ENCODE peak calls at places on chromosomes 3 and 15, in ten cellular contexts. V is activated effector memory CD4-positive, alpha-beta T cell treated with Interleukin-2 at 50 U/mL for 16 hours; N is hepatocyte; K is activated gamma-delta T cell; L is AG09309; G is AG20443; W is H54; U is choroid plexus epithelial cell; R is T-helper 9 cell; O is HuH-7.5. T is an unnamed sample.
A peak's percentile ranks its signal among the peaks of the same experiment; 100 is the strongest.

GRCh38 chr3:42180901-42181300 is 85.1 kb downstream of the CCK start:
- DNase-seq in K (no peak), L (no peak), W (no peak), R (no peak), U (no peak), N (no peak), O (no peak), G (no peak), V (no peak), T (no peak)

GRCh38 chr3:149898771-149899170 is 71.9 kb downstream of the PFN2 start:
- DNase-seq in L (no peak), V (no peak), U (peak; percentile 88), O (no peak), W (no peak), G (peak; percentile 8), N (peak; percentile 5), K (no peak), R (no peak), T (no peak)

GRCh38 chr15:68924866-68925599 is 5.3 kb upstream of the SPESP1 start:
- DNase-seq in K (no peak), L (peak; percentile 23), V (peak; percentile 23), U (peak; percentile 87), R (peak; percentile 44), O (peak; percentile 87), W (peak; percentile 63), G (peak; percentile 93), N (peak; percentile 90), T (peak; percentile 57)

GRCh38 chr15:58678683-58679082 is 70.8 kb downstream of the ADAM10 start:
- DNase-seq in G (no peak), L (no peak), N (no peak), U (peak; percentile 49), K (no peak), R (no peak), V (no peak), O (no peak), W (no peak), T (no peak)

GRCh38 chr3:113736548-113737089 is 9.4 kb downstream of the NAA50 start:
- DNase-seq in O (no peak), N (peak; percentile 74), G (peak; percentile 51), L (peak; percentile 47), V (no peak), K (no peak), U (peak; percentile 82), R (no peak), W (no peak), T (peak; percentile 21)

GRCh38 chr15:75420698-75421097 is 30.8 kb downstream of the SIN3A start:
- DNase-seq in U (peak; percentile 25), L (no peak), O (no peak), G (no peak), N (no peak), V (no peak), R (no peak), W (no peak), K (no peak), T (no peak)

GRCh38 chr15:62494144-62494543 is 329.1 kb upstream of the C2CD4B start:
- DNase-seq in R (no peak), O (no peak), N (no peak), U (no peak), G (no peak), K (no peak), L (no peak), W (no peak), V (no peak), T (no peak)

GRCh38 chr15:51600114-51600513 is 22.5 kb downstream of the DMXL2 start:
- DNase-seq in W (no peak), R (no peak), L (no peak), G (no peak), N (peak; percentile 8), K (no peak), O (no peak), V (no peak), U (no peak), T (no peak)

GRCh38 chr3:62481972-62482371 is 108.6 kb upstream of the FEZF2 start:
- DNase-seq in L (no peak), O (no peak), G (no peak), U (no peak), N (no peak), V (no peak), W (no peak), K (no peak), R (no peak), T (no peak)

GRCh38 chr15:25943831-25944230 is 80.7 kb upstream of the ATP10A start:
- DNase-seq in O (no peak), V (no peak), K (no peak), L (no peak), G (no peak), U (no peak), W (no peak), N (no peak), R (no peak), T (no peak)

GRCh38 chr15:94262201-94262600 is 30.8 kb downstream of the MCTP2 start:
- DNase-seq in K (no peak), L (no peak), N (no peak), W (no peak), G (no peak), U (no peak), O (no peak), V (no peak), R (no peak), T (no peak)

GRCh38 chr15:75030424-75030823 is 7.0 kb downstream of the PPCDC start:
- DNase-seq in U (no peak), N (no peak), V (no peak), K (no peak), G (no peak), W (no peak), L (no peak), R (no peak), O (no peak), T (no peak)

GRCh38 chr3:39180546-39181346 is 11.6 kb downstream of the XIRP1 start:
- DNase-seq in K (peak; percentile 85), L (no peak), V (peak; percentile 90), W (peak; percentile 89), R (peak; percentile 89), G (peak; percentile 95), U (peak; percentile 84), N (peak; percentile 98), O (peak; percentile 94), T (peak; percentile 79)

GRCh38 chr3:120469440-120470415 is 18.9 kb upstream of the FSTL1 start:
- DNase-seq in N (peak; percentile 59), V (no peak), U (peak; percentile 62), L (no peak), G (peak; percentile 49), R (no peak), K (no peak), O (no peak), W (no peak), T (no peak)

GRCh38 chr3:4825572-4826236 is 153.5 kb upstream of the BHLHE40 start:
- DNase-seq in L (no peak), K (no peak), R (no peak), W (no peak), G (no peak), O (no peak), V (peak; percentile 56), N (no peak), U (no peak), T (peak; percentile 17)

GRCh38 chr3:191743283-191743682 is 282.3 kb downstream of the PYDC2 start:
- DNase-seq in O (no peak), L (no peak), R (no peak), G (no peak), N (no peak), K (no peak), V (no peak), U (no peak), W (no peak), T (no peak)

GRCh38 chr3:126508539-126508938 is 9.0 kb downstream of the UROC1 start:
- DNase-seq in W (peak; percentile 72), V (no peak), N (no peak), O (no peak), U (no peak), G (peak; percentile 74), L (no peak), K (no peak), R (no peak), T (no peak)

GRCh38 chr3:100073555-100074307 is 40.6 kb downstream of the FILIP1L start:
- DNase-seq in W (no peak), U (peak; percentile 96), G (peak; percentile 33), N (peak; percentile 72), R (no peak), L (peak; percentile 33), V (no peak), K (no peak), O (no peak), T (no peak)

GRCh38 chr3:179504371-179504770 is 53.1 kb upstream of the GNB4 start:
- DNase-seq in L (no peak), W (no peak), R (no peak), V (no peak), O (no peak), K (no peak), U (no peak), N (no peak), G (no peak), T (no peak)

GRCh38 chr3:52890735-52891134 is 6.6 kb downstream of the STIMATE start:
- DNase-seq in K (peak; percentile 12), U (no peak), N (no peak), G (no peak), W (no peak), L (no peak), V (no peak), O (no peak), R (no peak), T (no peak)

GRCh38 chr3:51968175-51968681 is 974 bp upstream of the PCBP4 start:
- DNase-seq in L (no peak), K (no peak), V (no peak), R (no peak), O (no peak), U (no peak), N (peak; percentile 62), G (no peak), W (no peak), T (no peak)

GRCh38 chr3:183073839-183074615 is 25.3 kb downstream of the MCCC1 start:
- DNase-seq in V (no peak), W (no peak), N (no peak), L (no peak), U (no peak), R (no peak), O (no peak), K (no peak), G (no peak), T (no peak)

GRCh38 chr15:29925227-29926082 is 103.2 kb upstream of the TJP1 start:
- DNase-seq in G (peak; percentile 81), V (no peak), R (no peak), N (peak; percentile 87), U (peak; percentile 95), W (peak; percentile 48), K (no peak), L (peak; percentile 44), O (peak; percentile 23), T (peak; percentile 12)

GRCh38 chr3:87052499-87053260 is 61.7 kb upstream of the VGLL3 start:
- DNase-seq in R (no peak), O (no peak), U (no peak), G (no peak), K (peak; percentile 5), N (no peak), W (no peak), V (no peak), L (no peak), T (no peak)

GRCh38 chr3:183481582-183481981 is 53.2 kb upstream of the MCF2L2 start:
- DNase-seq in G (no peak), O (no peak), L (no peak), N (no peak), W (no peak), K (no peak), R (no peak), U (peak; percentile 27), V (no peak), T (no peak)